ENCODE peak calls at places on chromosome 10, in eight cellular contexts. F is Panc1; N is brain microvascular endothelial cell; P is putamen; M is RWPE1; O is activated effector memory CD4-positive, alpha-beta T cell treated with Interleukin-2 at 50 U/mL for 16 hours; U is keratinocyte; J is NCI-H1436. W is an unnamed sample.
A peak's percentile ranks its signal among the peaks of the same experiment; 100 is the strongest.

GRCh38 chr10:86775056-86775858 is 18.8 kb downstream of the BMPR1A start:
- DNase-seq in F (no peak), N (peak; percentile 60), P (no peak), M (no peak), O (no peak), U (no peak), J (no peak), W (peak; percentile 67)

GRCh38 chr10:102523250-102524029 is 19.7 kb downstream of the SUFU start:
- DNase-seq in F (no peak), N (peak; percentile 47), P (no peak), M (no peak), O (no peak), U (no peak), J (no peak), W (no peak)

GRCh38 chr10:96610817-96611216 is 24.0 kb upstream of the TM9SF3 start:
- DNase-seq in F (no peak), N (no peak), P (no peak), M (no peak), O (no peak), U (no peak), J (no peak), W (peak; percentile 96)

GRCh38 chr10:110919971-110920881 is 822 bp downstream of the SHOC2 start:
- DNase-seq in F (no peak), N (peak; percentile 22), P (peak; percentile 34), M (peak; percentile 27), O (no peak), U (no peak), J (peak; percentile 31), W (peak; percentile 51)

GRCh38 chr10:84194424-84195043 is at the start of gene CDHR1:
- DNase-seq in F (no peak), N (no peak), P (peak; percentile 45), M (peak; percentile 43), O (peak; percentile 8), U (no peak), J (peak; percentile 18), W (no peak)

GRCh38 chr10:102267748-102268147 is 22.4 kb downstream of the GBF1 start:
- DNase-seq in F (no peak), N (peak; percentile 43), P (no peak), M (no peak), O (no peak), U (no peak), J (no peak), W (no peak)

GRCh38 chr10:11901454-11902431 is 78.6 kb downstream of the PROSER2 start:
- DNase-seq in F (no peak), N (no peak), P (no peak), M (no peak), O (no peak), U (no peak), J (no peak), W (no peak)

GRCh38 chr10:7121154-7121797 is 289.6 kb downstream of the SFMBT2 start:
- DNase-seq in F (peak; percentile 10), N (no peak), P (peak; percentile 45), M (peak; percentile 74), O (peak; percentile 23), U (no peak), J (no peak), W (peak; percentile 30)

GRCh38 chr10:120927352-120927751 is 76.2 kb downstream of the WDR11 start:
- DNase-seq in F (no peak), N (no peak), P (no peak), M (no peak), O (no peak), U (no peak), J (no peak), W (no peak)

GRCh38 chr10:97876387-97876786 is 26.7 kb downstream of the GOLGA7B start:
- DNase-seq in F (no peak), N (no peak), P (no peak), M (no peak), O (no peak), U (no peak), J (no peak), W (no peak)

GRCh38 chr10:129207276-129207675 is 259.8 kb upstream of the MGMT start:
- DNase-seq in F (no peak), N (no peak), P (no peak), M (no peak), O (no peak), U (no peak), J (no peak), W (no peak)

GRCh38 chr10:129872001-129872400 is 92.1 kb downstream of the EBF3 start:
- DNase-seq in F (no peak), N (no peak), P (no peak), M (no peak), O (no peak), U (no peak), J (peak; percentile 89), W (no peak)

GRCh38 chr10:30775779-30776591 is 146.4 kb upstream of the LYZL2 start:
- DNase-seq in F (no peak), N (peak; percentile 65), P (no peak), M (peak; percentile 16), O (no peak), U (no peak), J (no peak), W (no peak)

GRCh38 chr10:69439350-69439739 is 11.9 kb upstream of the TSPAN15 start:
- DNase-seq in F (no peak), N (no peak), P (no peak), M (peak; percentile 92), O (no peak), U (no peak), J (no peak), W (peak; percentile 69)

GRCh38 chr10:103663802-103664201 is 170.3 kb downstream of the NEURL1 start:
- DNase-seq in F (no peak), N (no peak), P (peak; percentile 80), M (no peak), O (no peak), U (no peak), J (no peak), W (peak; percentile 43)

GRCh38 chr10:49164587-49165188 is 23.5 kb downstream of the TMEM273 start:
- DNase-seq in F (peak; percentile 7), N (peak; percentile 34), P (no peak), M (no peak), O (peak; percentile 20), U (no peak), J (peak; percentile 31), W (peak; percentile 33)

GRCh38 chr10:50512743-50513416 is 110.9 kb downstream of the SGMS1 start:
- DNase-seq in F (no peak), N (no peak), P (no peak), M (no peak), O (no peak), U (no peak), J (no peak), W (peak; percentile 57)

GRCh38 chr10:60175418-60175817 is 214.3 kb downstream of the ANK3 start:
- DNase-seq in F (no peak), N (no peak), P (no peak), M (no peak), O (no peak), U (no peak), J (no peak), W (no peak)